ENCODE peak calls at places on chromosomes 7 and 10, in four cellular contexts. W, N, U and V are unnamed samples.

GRCh38 chr7:34760271-34760670 is 102.3 kb downstream of the NPSR1 start:
- DNase-seq in U (no peak), N (no peak), W (no peak), V (no peak)

GRCh38 chr7:101156277-101156676 is 2.0 kb downstream of the AP1S1 start:
- DNase-seq in W (no peak), U (no peak), N (no peak), V (no peak)

GRCh38 chr10:97589479-97589878 is at the start of gene C10orf62:
- DNase-seq in U (no peak), N (no peak), W (no peak), V (no peak)

GRCh38 chr7:102175423-102176170 is 111.1 kb upstream of the SH2B2 start:
- DNase-seq in W (no peak), N (no peak), U (no peak), V (no peak)

GRCh38 chr10:43268491-43268890 is 1.6 kb upstream of the RASGEF1A start:
- DNase-seq in N (no peak), U (no peak), W (no peak), V (no peak)

GRCh38 chr10:128908109-128908898 is 558.7 kb upstream of the MGMT start:
- DNase-seq in U (no peak), N (no peak), W (no peak), V (peak; percentile 81)

GRCh38 chr7:105849122-105849855 is 27.1 kb downstream of the ATXN7L1 start:
- DNase-seq in N (peak; percentile 70), U (peak; percentile 58), W (no peak), V (peak; percentile 22)

GRCh38 chr7:75639893-75640600 is 98.7 kb downstream of the HIP1 start:
- DNase-seq in N (no peak), W (no peak), U (no peak), V (no peak)

GRCh38 chr10:57741751-57742150 is 525.9 kb downstream of the IPMK start:
- DNase-seq in N (no peak), W (no peak), U (no peak), V (no peak)

GRCh38 chr7:131753620-131754222 is 197.3 kb upstream of the PODXL start:
- DNase-seq in W (peak; percentile 61), U (peak; percentile 5), N (peak; percentile 13), V (peak; percentile 19)

GRCh38 chr10:58104419-58104818 is 163.3 kb downstream of the IPMK start:
- DNase-seq in N (no peak), W (no peak), U (no peak), V (no peak)

GRCh38 chr7:80243425-80243824 is 108.8 kb downstream of the GNAI1 start:
- DNase-seq in N (no peak), W (no peak), U (no peak), V (no peak)

GRCh38 chr7:66961096-66961495 is 34.3 kb downstream of the SBDS start:
- DNase-seq in U (no peak), W (no peak), N (no peak), V (no peak)

GRCh38 chr7:45874408-45875131 is 1.7 kb upstream of the CCDC201 start:
- DNase-seq in W (no peak), U (peak; percentile 82), N (peak; percentile 58), V (no peak)

GRCh38 chr10:83725567-83725966 is 413.7 kb upstream of the GHITM start:
- DNase-seq in W (no peak), U (no peak), N (no peak), V (no peak)

GRCh38 chr7:91193141-91193540 is 71.1 kb upstream of the FZD1 start:
- DNase-seq in N (no peak), U (peak; percentile 18), W (no peak), V (no peak)

GRCh38 chr7:66930341-66930740 is 9.3 kb downstream of the TMEM248 start:
- DNase-seq in N (no peak), U (no peak), W (no peak), V (peak; percentile 62)

DNA sequence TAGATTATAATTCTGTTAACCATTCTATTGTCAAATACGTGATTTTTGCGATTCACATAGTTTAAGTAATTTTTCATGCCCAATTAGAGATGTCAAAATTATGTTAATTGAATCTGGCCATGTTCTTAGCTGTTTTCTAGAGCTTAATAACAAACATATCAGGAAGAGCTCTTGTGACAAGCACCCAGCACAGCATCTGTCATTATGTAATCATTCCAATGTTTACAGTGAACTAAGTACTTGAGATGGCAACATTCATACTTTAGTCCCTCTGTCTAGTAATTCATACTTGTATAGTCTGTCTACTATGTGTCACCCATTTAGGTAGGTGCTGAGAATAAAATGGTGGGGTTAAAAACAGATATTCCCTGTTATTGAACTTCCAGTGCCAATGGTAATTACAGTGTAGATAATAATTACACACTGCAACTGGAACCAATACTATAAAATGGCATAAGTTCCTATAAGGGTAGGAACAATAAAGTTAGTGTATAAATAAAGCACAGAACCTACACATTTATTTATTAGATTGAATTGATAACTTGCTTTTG is 55.2 kb downstream of the ZEB1 start:
- DNase-seq in N (no peak), W (no peak), U (no peak), V (no peak)
- TF ChIP-seq MYC in N (no peak), W (no peak), U (no peak), V (no peak)

GRCh38 chr7:158401826-158402225 is 185.8 kb downstream of the PTPRN2 start:
- DNase-seq in U (no peak), W (no peak), N (no peak), V (no peak)

GRCh38 chr7:158401295-158401694 is 186.3 kb downstream of the PTPRN2 start:
- DNase-seq in U (no peak), W (no peak), N (no peak), V (no peak)

GRCh38 chr7:158403013-158403821 is 184.4 kb downstream of the PTPRN2 start:
- DNase-seq in W (no peak), U (no peak), N (no peak), V (no peak)

GRCh38 chr7:158404031-158404761 is 183.4 kb downstream of the PTPRN2 start:
- DNase-seq in N (no peak), U (no peak), W (no peak), V (no peak)

DNA sequence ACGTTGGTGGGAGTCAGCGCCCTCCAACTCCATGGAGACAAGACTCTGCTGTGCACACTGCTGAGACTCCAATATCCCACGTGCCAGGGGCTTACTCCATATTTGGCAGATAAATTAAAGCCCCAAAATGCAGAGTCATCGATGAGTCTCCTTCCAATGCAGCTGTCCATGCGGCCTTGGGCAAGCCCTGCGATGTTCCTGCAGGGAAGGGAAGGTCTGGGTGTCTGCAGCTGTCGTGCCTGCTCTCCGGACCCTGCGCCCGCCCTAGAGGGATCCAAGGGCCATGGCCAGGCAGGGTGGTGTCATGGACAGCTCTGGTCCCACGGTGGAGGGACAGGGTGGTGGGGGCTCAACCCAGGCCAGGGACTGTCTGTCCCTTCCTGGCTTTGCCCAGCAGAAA is 185.2 kb downstream of the PTPRN2 start:
- DNase-seq in W (no peak), N (no peak), U (no peak), V (no peak)
- TF ChIP-seq POLR2A in W (no peak), N (no peak), U (no peak), V (no peak)

GRCh38 chr7:99618726-99619125 is 2.0 kb downstream of the ZSCAN25 start:
- DNase-seq in N (no peak), U (no peak), W (peak; percentile 22), V (no peak)
- H3K4me3 ChIP-seq in N (no peak overlapping the region), U (no peak overlapping the region), W (no peak overlapping the region), V (peak overlapping the region; percentile 2)

GRCh38 chr10:122879339-122880273 is at the start of gene FAM24B:
- DNase-seq in N (peak; percentile 93), W (peak; percentile 88), U (peak; percentile 99), V (peak; percentile 93)
- TF ChIP-seq MYC in N (peak; percentile 44), W (no peak), U (no peak), V (peak; percentile 4)

GRCh38 chr10:120455004-120455403 is 2.0 kb upstream of the PLPP4 start:
- DNase-seq in N (no peak), U (no peak), W (no peak), V (no peak)
- TF ChIP-seq POLR2A in N (no peak), U (no peak), W (no peak), V (no peak)

GRCh38 chr7:154913645-154914579 is 89.0 kb downstream of the PAXIP1 start:
- DNase-seq in U (peak; percentile 67), N (peak; percentile 76), W (peak; percentile 64), V (peak; percentile 73)
- H3K4me3 ChIP-seq in U (no peak overlapping the region), N (no peak overlapping the region), W (no peak overlapping the region), V (no peak overlapping the region)

DNA sequence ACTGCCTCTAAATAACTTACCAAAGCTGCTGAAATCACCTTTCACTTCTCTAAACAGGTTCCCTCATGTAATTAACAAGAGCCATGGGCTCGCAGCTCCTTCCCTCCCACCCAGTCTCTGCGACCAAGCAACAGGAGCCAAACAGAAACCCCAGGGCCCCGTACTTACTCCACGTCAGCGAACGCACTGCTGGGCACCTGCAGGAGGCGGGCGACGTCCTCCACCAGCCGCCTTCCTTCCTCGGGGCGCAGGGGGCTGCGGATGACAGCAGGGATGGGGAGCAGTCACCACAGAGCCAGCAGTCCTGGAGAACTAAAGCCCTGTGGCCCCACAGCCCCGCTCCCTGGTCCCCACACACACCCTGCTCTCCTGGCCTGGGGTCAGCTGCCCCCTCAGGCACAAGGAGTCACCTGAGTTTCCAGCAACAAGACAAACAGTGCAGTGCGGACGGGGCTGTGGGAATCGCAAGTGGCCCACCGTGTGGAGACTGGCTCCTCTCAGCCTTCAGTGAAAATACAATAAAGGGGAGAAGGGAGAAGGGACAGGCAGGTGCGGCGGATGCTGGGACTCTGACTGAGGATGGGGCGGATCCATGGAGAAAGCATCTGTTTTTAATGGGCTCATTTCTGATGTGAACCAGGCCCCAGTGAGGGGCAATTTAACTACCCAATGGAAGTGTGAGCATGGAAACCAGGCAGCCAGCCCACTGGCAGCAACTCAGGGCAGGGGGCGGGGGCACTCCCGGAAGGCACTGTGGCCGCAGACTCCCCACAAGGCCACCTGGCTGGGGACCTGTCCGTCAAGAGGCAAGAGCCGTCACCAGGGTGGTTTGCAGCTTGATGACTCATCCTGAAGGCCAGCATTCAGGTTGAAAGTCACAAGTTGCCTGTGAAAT is 476.7 kb downstream of the PTPRN2 start:
- DNase-seq in N (peak; percentile 40), W (no peak), U (no peak), V (peak; percentile 40)
- TF ChIP-seq MYC in N (no peak), W (no peak), U (no peak), V (no peak)